ENCODE peak calls at places on chromosomes 6 and 20, in ten cellular contexts. H is heart left ventricle, I is A549, A is tibial artery, W is lung, C is HCT116, N is pancreas, Z is body of pancreas, T is spleen, E is Peyer's patch. P is an unnamed sample. For H3K4me1, the result is how much of the 10 kb centered on the place peaks cover.

GRCh38 chr6:101296184-101296583 is 97.3 kb upstream of the GRIK2 start:
- DNase-seq in H (no peak), I (no peak), A (no peak), W (no peak), C (no peak), N (no peak), Z (no peak), T (no peak), E (no peak), P (no peak)

GRCh38 chr20:20492521-20493334 is 124.8 kb downstream of the INSM1 start:
- DNase-seq in H (no peak), I (no peak), A (no peak), W (no peak), C (no peak), N (peak), Z (peak), T (no peak), E (no peak), P (no peak)

GRCh38 chr20:2430538-2430937 is 40.1 kb downstream of the SNRPB start:
- DNase-seq in H (no peak), I (no peak), A (no peak), W (no peak), C (no peak), N (no peak), Z (no peak), T (no peak), E (no peak), P (no peak)

GRCh38 chr6:19159087-19159486 is 678.1 kb upstream of the ID4 start:
- DNase-seq in H (no peak), I (no peak), A (no peak), W (no peak), C (no peak), N (no peak), Z (peak), T (no peak), E (no peak), P (no peak)

GRCh38 chr20:21714297-21715192 is 9.1 kb downstream of the PAX1 start:
- DNase-seq in H (no peak), I (no peak), A (no peak), W (no peak), C (no peak), N (no peak), Z (no peak), T (no peak), E (no peak), P (no peak)

GRCh38 chr6:25017932-25018581 is 82.3 kb upstream of the RIPOR2 start:
- DNase-seq in H (peak), I (no peak), A (no peak), W (peak), C (peak), N (no peak), Z (peak), T (peak), E (peak), P (no peak)

GRCh38 chr6:70124882-70125535 is 177.9 kb downstream of the COL9A1 start:
- DNase-seq in H (no peak), I (no peak), A (no peak), W (no peak), C (no peak), N (no peak), Z (no peak), T (no peak), E (no peak), P (no peak)

GRCh38 chr20:47501117-47501482 is 587 bp upstream of the NCOA3 start:
- DNase-seq in H (no peak), I (peak), A (no peak), W (no peak), C (no peak), N (no peak), Z (no peak), T (no peak), E (no peak), P (no peak)

GRCh38 chr6:106118835-106119443 is 32.8 kb downstream of the PRDM1 start:
- DNase-seq in H (no peak), I (no peak), A (no peak), W (no peak), C (no peak), N (no peak), Z (no peak), T (no peak), E (no peak), P (no peak)

GRCh38 chr6:90123796-90124195 is 172.8 kb downstream of the BACH2 start:
- DNase-seq in H (no peak), I (no peak), A (no peak), W (no peak), C (no peak), N (no peak), Z (no peak), T (no peak), E (no peak), P (no peak)

GRCh38 chr6:150841189-150841588 is 24.3 kb upstream of the MTHFD1L start:
- DNase-seq in H (no peak), I (no peak), A (no peak), W (no peak), C (no peak), N (no peak), Z (no peak), T (no peak), E (no peak), P (no peak)

GRCh38 chr20:53735536-53736050 is 142.0 kb upstream of the ZNF217 start:
- DNase-seq in H (no peak), I (peak), A (no peak), W (no peak), C (no peak), N (no peak), Z (no peak), T (no peak), E (no peak), P (no peak)

GRCh38 chr20:42112161-42112560 is 494.0 kb upstream of the CHD6 start:
- DNase-seq in H (no peak), I (no peak), A (peak), W (no peak), C (no peak), N (no peak), Z (no peak), T (no peak), E (no peak), P (no peak)

GRCh38 chr6:95091823-95092436 is 485.4 kb upstream of the MANEA start:
- DNase-seq in H (no peak), I (no peak), A (no peak), W (no peak), C (peak), N (no peak), Z (no peak), T (no peak), E (no peak), P (no peak)

GRCh38 chr6:52610745-52611355 is 34.0 kb upstream of the TRAM2 start:
- DNase-seq in H (no peak), I (no peak), A (no peak), W (no peak), C (peak), N (no peak), Z (no peak), T (no peak), E (no peak), P (no peak)

GRCh38 chr6:52612336-52613096 is 35.7 kb upstream of the TRAM2 start:
- DNase-seq in H (no peak), I (no peak), A (no peak), W (no peak), C (no peak), N (no peak), Z (no peak), T (no peak), E (no peak), P (no peak)

GRCh38 chr6:52611833-52612232 is 35.0 kb upstream of the TRAM2 start:
- DNase-seq in H (no peak), I (no peak), A (no peak), W (no peak), C (no peak), N (no peak), Z (no peak), T (no peak), E (no peak), P (no peak)

GRCh38 chr6:52605610-52606185 is 28.8 kb upstream of the TRAM2 start:
- DNase-seq in H (no peak), I (no peak), A (no peak), W (no peak), C (no peak), N (no peak), Z (no peak), T (no peak), E (no peak), P (no peak)

DNA sequence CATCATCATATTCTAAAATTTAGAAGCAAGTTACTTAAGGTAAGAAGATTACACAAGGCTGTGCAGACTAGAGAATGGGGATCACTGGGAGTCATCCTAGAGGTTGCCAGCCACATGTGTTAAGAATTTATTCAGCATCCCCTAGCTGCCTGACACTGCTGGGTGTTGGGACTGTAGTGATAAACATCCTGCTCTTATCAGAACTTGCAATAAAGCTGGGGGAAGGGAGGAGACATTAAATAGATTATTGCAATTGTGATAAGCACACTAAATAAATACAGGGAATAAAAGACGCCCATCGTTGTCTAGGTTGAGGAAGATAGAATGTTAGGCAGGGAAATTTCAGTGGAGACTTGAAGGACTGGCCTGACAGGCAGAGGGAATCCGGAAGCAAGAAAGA is 33.1 kb upstream of the TRAM2 start:
- DNase-seq in H (no peak), I (no peak), A (no peak), W (no peak), C (no peak), N (no peak), Z (no peak), T (no peak), E (no peak), P (no peak)
- H3K27ac ChIP-seq in H (no peak), I (no peak), A (no peak), W (peak), C (no peak), N (no peak), Z (no peak), T (no peak), E (no peak), P (no peak)

GRCh38 chr20:10648651-10649050 is 25.1 kb downstream of the JAG1 start:
- DNase-seq in H (no peak), I (no peak), A (no peak), W (no peak), C (no peak), N (no peak), Z (no peak), T (no peak), E (no peak), P (no peak)
- H3K4me1 ChIP-seq in H (under half), I (under half), A (half or more), W (under half), C (under half), N (under half), Z (under half), T (under half), E (under half), P (half or more)

GRCh38 chr20:15236812-15237211 is 899.4 kb upstream of the FLRT3 start:
- DNase-seq in H (no peak), I (peak), A (no peak), W (no peak), C (peak), N (peak), Z (peak), T (no peak), E (no peak), P (no peak)
- TF ChIP-seq CTCF in H (no peak), I (peak), A (no peak), W (no peak), C (peak), N (peak), Z (peak), T (peak), E (peak), P (no peak)

GRCh38 chr20:41006126-41006935 is 22.3 kb upstream of the TOP1 start:
- DNase-seq in H (no peak), I (no peak), A (peak), W (no peak), C (no peak), N (no peak), Z (no peak), T (no peak), E (no peak), P (no peak)

GRCh38 chr20:41003143-41003932 is 25.3 kb upstream of the TOP1 start:
- DNase-seq in H (peak), I (peak), A (peak), W (peak), C (peak), N (peak), Z (peak), T (no peak), E (peak), P (peak)

GRCh38 chr20:41005361-41005729 is 23.3 kb upstream of the TOP1 start:
- DNase-seq in H (peak), I (peak), A (peak), W (peak), C (peak), N (peak), Z (peak), T (no peak), E (no peak), P (peak)

GRCh38 chr20:41002842-41003142 is 25.8 kb upstream of the TOP1 start:
- DNase-seq in H (no peak), I (no peak), A (no peak), W (no peak), C (no peak), N (no peak), Z (no peak), T (no peak), E (no peak), P (no peak)

DNA sequence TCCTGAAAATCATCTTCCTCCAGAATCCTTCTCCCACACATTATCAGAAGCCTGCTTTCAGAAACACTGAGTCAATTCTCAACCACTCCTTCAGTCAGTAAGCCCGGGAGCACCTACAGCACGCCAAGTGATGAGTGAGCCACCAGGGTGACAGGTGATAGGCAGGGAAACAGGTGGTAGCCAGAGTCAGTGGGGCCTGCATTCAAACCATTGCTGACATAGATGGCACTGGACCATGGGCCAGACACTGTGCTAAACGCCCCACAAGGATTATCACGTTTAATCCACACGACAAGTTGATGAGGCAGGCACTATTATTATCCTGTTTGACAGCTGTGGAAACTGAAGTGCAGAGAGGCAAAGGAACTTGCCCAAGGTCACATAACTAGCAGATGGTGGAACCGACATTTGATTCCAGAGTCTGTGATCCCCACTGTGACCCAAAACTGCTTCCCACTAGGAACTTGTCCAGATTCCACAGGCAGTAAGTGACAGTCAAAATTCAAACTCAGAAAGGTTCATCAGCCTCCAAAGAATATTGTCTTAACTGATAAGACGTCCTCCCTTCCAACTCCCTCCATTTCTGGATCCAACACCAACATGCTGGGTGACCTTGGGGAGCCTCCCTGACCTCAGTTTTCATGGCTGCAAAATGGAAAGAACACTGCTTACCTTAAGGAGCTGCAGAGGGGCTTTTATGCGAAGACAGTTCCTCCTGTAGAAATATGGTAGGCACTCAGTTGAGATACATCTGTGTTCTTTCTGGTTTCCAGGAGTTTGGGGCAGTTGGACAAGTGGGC is 23.9 kb upstream of the TOP1 start:
- DNase-seq in H (peak), I (no peak), A (peak), W (no peak), C (no peak), N (no peak), Z (no peak), T (no peak), E (no peak), P (no peak)
- H3K27ac ChIP-seq in H (peak), I (peak), A (no peak), W (peak), C (peak), N (no peak), Z (peak), T (peak), E (peak), P (peak)

DNA sequence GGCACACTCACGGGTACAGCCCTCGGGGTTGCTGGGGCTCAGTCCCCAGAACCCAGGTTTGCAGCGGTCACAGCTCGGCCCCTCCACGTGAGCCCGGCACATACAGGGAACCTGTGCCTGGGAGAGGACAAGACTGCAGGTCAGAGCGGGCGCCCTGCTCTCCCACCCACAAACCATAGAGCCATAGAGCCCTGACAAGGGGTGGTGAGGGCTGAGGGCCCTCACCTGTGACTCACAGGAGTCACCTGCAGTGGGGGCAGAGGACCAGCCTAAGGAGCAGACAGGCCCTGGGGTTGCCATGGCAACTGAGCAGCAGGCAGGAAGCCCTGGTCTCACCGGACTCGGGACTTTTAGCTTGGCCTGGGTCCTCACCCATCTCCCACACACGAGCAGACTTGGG is 30.8 kb downstream of the LAMA5 start:
- DNase-seq in H (peak), I (no peak), A (no peak), W (no peak), C (no peak), N (no peak), Z (no peak), T (no peak), E (peak), P (no peak)
- H3K4me1 ChIP-seq in H (under half), I (under half), A (under half), W (under half), C (under half), N (under half), Z (under half), T (under half), E (under half), P (under half)

DNA sequence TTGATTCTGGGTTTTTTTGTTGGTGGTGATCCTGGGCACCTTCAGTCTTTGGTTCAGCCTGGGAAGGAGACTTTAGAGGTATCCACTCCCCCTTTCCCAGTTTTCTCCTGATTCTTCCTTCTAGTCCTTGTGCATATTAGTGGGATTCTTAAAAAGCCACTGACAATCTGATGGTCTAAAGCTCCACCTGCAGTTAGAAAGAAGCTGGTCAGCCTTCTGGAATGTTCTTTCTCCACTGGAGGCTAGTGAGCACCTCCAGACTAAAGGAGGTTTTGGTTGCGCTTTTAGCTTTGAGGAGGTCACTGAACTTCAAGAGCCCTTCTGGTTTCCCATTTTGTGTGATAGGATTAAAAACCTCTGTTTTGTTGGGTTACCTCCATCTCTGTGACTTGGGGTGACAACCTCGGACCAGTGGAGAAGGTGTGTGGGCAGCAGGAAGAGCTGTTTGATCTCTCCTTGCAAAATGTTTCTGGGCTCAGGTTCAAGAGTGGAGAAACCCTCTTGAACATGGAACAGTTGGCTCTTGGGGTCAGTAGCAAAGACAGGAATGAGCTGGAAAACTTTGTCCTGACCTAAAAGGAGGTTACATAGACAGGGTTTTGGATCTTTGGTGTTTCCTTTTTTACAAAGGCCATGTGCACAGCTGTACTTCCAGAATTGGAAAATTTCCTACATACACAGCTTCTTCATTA is 29.0 kb downstream of the JARID2 start:
- DNase-seq in H (no peak), I (no peak), A (no peak), W (no peak), C (no peak), N (no peak), Z (no peak), T (no peak), E (no peak), P (no peak)
- TF ChIP-seq CTCF in H (peak), I (no peak), A (no peak), W (no peak), C (no peak), N (no peak), Z (peak), T (no peak), E (no peak), P (no peak)

P was measured in esophagus squamous epithelium.